ENCODE peak calls at places on chromosomes 1 and 21, in ten cellular contexts. One of them, this sample, is unnamed.

GRCh38 chr1:232568331-232568852 is 61.5 kb downstream of the SIPA1L2 start:
- DNase-seq in upper lobe of left lung: no peak
- DNase-seq in omental fat pad: no peak
- DNase-seq in heart right ventricle: no peak
- DNase-seq in SK-N-SH: no peak
- DNase-seq in adrenal gland: no peak
- DNase-seq in endothelial cell: no peak
- DNase-seq in transverse colon: no peak
- DNase-seq in HFF-Myc: no peak
- DNase-seq in right atrium auricular region: no peak
- DNase-seq in this sample: no peak

GRCh38 chr1:199205740-199206139 is 566.9 kb downstream of the PTPRC start:
- DNase-seq in SK-N-SH: no peak
- DNase-seq in heart right ventricle: no peak
- DNase-seq in adrenal gland: no peak
- DNase-seq in transverse colon: no peak
- DNase-seq in upper lobe of left lung: no peak
- DNase-seq in omental fat pad: no peak
- DNase-seq in HFF-Myc: no peak
- DNase-seq in endothelial cell: no peak
- DNase-seq in right atrium auricular region: no peak
- DNase-seq in this sample: no peak

GRCh38 chr1:101259744-101260148 is 22.9 kb downstream of the S1PR1 start:
- DNase-seq in endothelial cell: no peak
- DNase-seq in adrenal gland: no peak
- DNase-seq in heart right ventricle: no peak
- DNase-seq in upper lobe of left lung: no peak
- DNase-seq in transverse colon: no peak
- DNase-seq in right atrium auricular region: no peak
- DNase-seq in omental fat pad: no peak
- DNase-seq in SK-N-SH: no peak
- DNase-seq in HFF-Myc: no peak
- DNase-seq in this sample: no peak

GRCh38 chr21:46411236-46411635 is 47.5 kb upstream of the DIP2A start:
- DNase-seq in adrenal gland: no peak
- DNase-seq in SK-N-SH: no peak
- DNase-seq in upper lobe of left lung: no peak
- DNase-seq in transverse colon: no peak
- DNase-seq in HFF-Myc: no peak
- DNase-seq in heart right ventricle: no peak
- DNase-seq in endothelial cell: no peak
- DNase-seq in omental fat pad: no peak
- DNase-seq in right atrium auricular region: no peak
- DNase-seq in this sample: no peak

GRCh38 chr1:237482777-237483176 is 407.9 kb downstream of the ZP4 start:
- DNase-seq in SK-N-SH: no peak
- DNase-seq in transverse colon: no peak
- DNase-seq in adrenal gland: no peak
- DNase-seq in upper lobe of left lung: no peak
- DNase-seq in right atrium auricular region: no peak
- DNase-seq in omental fat pad: no peak
- DNase-seq in heart right ventricle: no peak
- DNase-seq in endothelial cell: no peak
- DNase-seq in HFF-Myc: no peak
- DNase-seq in this sample: no peak

GRCh38 chr1:206002833-206003532 is at the start of gene RAB7B:
- DNase-seq in right atrium auricular region: peak; percentile 89
- DNase-seq in SK-N-SH: no peak
- DNase-seq in heart right ventricle: peak; percentile 53
- DNase-seq in HFF-Myc: no peak
- DNase-seq in adrenal gland: peak; percentile 61
- DNase-seq in endothelial cell: no peak
- DNase-seq in omental fat pad: peak; percentile 73
- DNase-seq in transverse colon: peak; percentile 43
- DNase-seq in upper lobe of left lung: peak; percentile 77
- DNase-seq in this sample: peak; percentile 83

GRCh38 chr1:99640672-99641071 is 5.2 kb upstream of the PALMD start:
- DNase-seq in upper lobe of left lung: no peak
- DNase-seq in right atrium auricular region: no peak
- DNase-seq in transverse colon: no peak
- DNase-seq in HFF-Myc: no peak
- DNase-seq in omental fat pad: no peak
- DNase-seq in adrenal gland: no peak
- DNase-seq in heart right ventricle: no peak
- DNase-seq in SK-N-SH: no peak
- DNase-seq in endothelial cell: no peak
- DNase-seq in this sample: no peak

GRCh38 chr1:107682467-107682866 is 282.5 kb downstream of the VAV3 start:
- DNase-seq in HFF-Myc: no peak
- DNase-seq in heart right ventricle: no peak
- DNase-seq in right atrium auricular region: no peak
- DNase-seq in transverse colon: no peak
- DNase-seq in omental fat pad: no peak
- DNase-seq in upper lobe of left lung: no peak
- DNase-seq in adrenal gland: no peak
- DNase-seq in endothelial cell: no peak
- DNase-seq in SK-N-SH: no peak
- DNase-seq in this sample: no peak

GRCh38 chr1:173715538-173715844 is 710 bp downstream of the KLHL20 start:
- DNase-seq in right atrium auricular region: no peak
- DNase-seq in HFF-Myc: no peak
- DNase-seq in adrenal gland: no peak
- DNase-seq in endothelial cell: no peak
- DNase-seq in SK-N-SH: no peak
- DNase-seq in transverse colon: no peak
- DNase-seq in upper lobe of left lung: no peak
- DNase-seq in heart right ventricle: no peak
- DNase-seq in omental fat pad: no peak
- DNase-seq in this sample: no peak

DNA sequence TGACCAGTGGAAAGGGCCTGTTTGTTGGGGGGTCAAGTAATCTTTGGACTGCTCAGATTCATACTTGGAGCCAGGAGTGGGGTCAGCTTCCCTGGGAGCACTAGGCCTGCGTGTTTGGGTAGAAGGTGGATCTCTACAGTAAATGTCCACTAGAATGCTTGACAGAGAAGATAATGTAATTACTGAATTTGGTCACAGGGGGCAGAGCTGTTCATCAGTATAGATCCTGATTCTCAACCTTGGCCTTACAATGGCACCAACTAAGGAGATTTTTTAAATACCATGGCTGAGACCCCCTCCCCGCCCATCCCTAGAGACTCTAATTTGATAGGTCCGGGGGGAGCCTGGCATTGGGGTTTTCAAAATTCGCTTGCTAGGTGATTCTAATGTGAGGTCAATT is 217.5 kb upstream of the PLXNA2 start:
- DNase-seq in transverse colon: no peak
- DNase-seq in upper lobe of left lung: no peak
- DNase-seq in endothelial cell: no peak
- DNase-seq in heart right ventricle: no peak
- DNase-seq in omental fat pad: no peak
- DNase-seq in right atrium auricular region: no peak
- DNase-seq in HFF-Myc: no peak
- DNase-seq in adrenal gland: no peak
- DNase-seq in SK-N-SH: no peak
- DNase-seq in this sample: no peak
- TF ChIP-seq CTCF in transverse colon: peak; percentile 9
- TF ChIP-seq CTCF in upper lobe of left lung: no peak
- TF ChIP-seq CTCF in endothelial cell: peak; percentile 63
- TF ChIP-seq CTCF in heart right ventricle: no peak
- TF ChIP-seq CTCF in omental fat pad: no peak
- TF ChIP-seq CTCF in right atrium auricular region: no peak
- TF ChIP-seq CTCF in HFF-Myc: peak; percentile 25
- TF ChIP-seq CTCF in adrenal gland: no peak
- TF ChIP-seq CTCF in SK-N-SH: peak; percentile 46
- TF ChIP-seq CTCF in this sample: peak; percentile 8

GRCh38 chr1:216310776-216311175 is 112.5 kb downstream of the USH2A start:
- DNase-seq in heart right ventricle: no peak
- DNase-seq in HFF-Myc: peak; percentile 12
- DNase-seq in adrenal gland: peak; percentile 45
- DNase-seq in omental fat pad: no peak
- DNase-seq in transverse colon: peak; percentile 12
- DNase-seq in SK-N-SH: no peak
- DNase-seq in upper lobe of left lung: no peak
- DNase-seq in right atrium auricular region: no peak
- DNase-seq in endothelial cell: peak; percentile 58
- DNase-seq in this sample: no peak
- TF ChIP-seq CTCF in heart right ventricle: peak; percentile 52
- TF ChIP-seq CTCF in HFF-Myc: peak; percentile 71
- TF ChIP-seq CTCF in adrenal gland: peak; percentile 41
- TF ChIP-seq CTCF in omental fat pad: no peak
- TF ChIP-seq CTCF in transverse colon: peak; percentile 20
- TF ChIP-seq CTCF in SK-N-SH: peak; percentile 71
- TF ChIP-seq CTCF in upper lobe of left lung: no peak
- TF ChIP-seq CTCF in right atrium auricular region: no peak
- TF ChIP-seq CTCF in endothelial cell: peak; percentile 64
- TF ChIP-seq CTCF in this sample: peak; percentile 67

DNA sequence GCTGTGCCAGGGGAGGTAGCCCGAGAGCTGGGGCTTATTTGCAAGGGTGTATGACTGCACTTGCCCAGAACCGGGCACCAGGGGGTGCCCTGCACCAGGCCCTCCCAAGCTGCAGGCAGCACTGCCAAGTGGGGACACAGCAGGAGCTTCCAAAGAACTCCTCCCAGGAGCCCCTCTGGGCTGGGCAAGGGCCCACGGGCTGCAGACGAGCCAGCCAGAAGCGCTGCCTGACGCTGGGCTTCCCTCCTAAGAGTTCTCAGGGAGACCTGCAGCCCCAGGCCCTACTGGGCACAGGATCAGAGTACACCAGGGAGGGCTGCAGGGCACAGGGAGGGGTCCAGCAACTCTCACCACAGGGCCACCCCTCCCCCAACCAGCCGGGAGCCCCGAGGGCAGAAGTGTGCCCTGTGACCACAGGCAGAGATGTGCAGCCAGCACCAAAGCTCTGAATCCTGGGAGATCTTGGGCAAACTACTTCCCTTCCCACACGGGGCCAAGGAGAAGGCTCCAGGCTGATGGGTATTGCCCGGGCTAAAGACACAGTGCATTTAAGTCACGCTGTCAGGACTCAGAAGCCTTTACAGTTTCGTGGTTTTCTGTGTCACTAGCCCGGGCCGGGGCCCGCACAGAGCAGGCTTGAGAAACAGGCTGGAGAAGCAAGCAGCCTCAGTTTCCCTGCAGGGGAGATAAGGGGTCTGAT is 63.4 kb downstream of the KCNAB2 start:
- DNase-seq in adrenal gland: no peak
- DNase-seq in heart right ventricle: peak; percentile 17
- DNase-seq in omental fat pad: no peak
- DNase-seq in upper lobe of left lung: no peak
- DNase-seq in endothelial cell: peak; percentile 42
- DNase-seq in right atrium auricular region: no peak
- DNase-seq in transverse colon: peak; percentile 32
- DNase-seq in SK-N-SH: peak; percentile 83
- DNase-seq in HFF-Myc: no peak
- DNase-seq in this sample: no peak
- TF ChIP-seq CTCF in adrenal gland: peak; percentile 36
- TF ChIP-seq CTCF in heart right ventricle: peak; percentile 36
- TF ChIP-seq CTCF in omental fat pad: no peak
- TF ChIP-seq CTCF in upper lobe of left lung: no peak
- TF ChIP-seq CTCF in endothelial cell: no peak
- TF ChIP-seq CTCF in right atrium auricular region: no peak
- TF ChIP-seq CTCF in transverse colon: peak; percentile 34
- TF ChIP-seq CTCF in SK-N-SH: peak; percentile 31
- TF ChIP-seq CTCF in HFF-Myc: peak; percentile 64
- TF ChIP-seq CTCF in this sample: peak; percentile 42

GRCh38 chr1:153922076-153922837 is 515 bp downstream of the GATAD2B start:
- DNase-seq in upper lobe of left lung: peak; percentile 54
- DNase-seq in adrenal gland: no peak
- DNase-seq in SK-N-SH: peak; percentile 78
- DNase-seq in omental fat pad: no peak
- DNase-seq in endothelial cell: peak; percentile 64
- DNase-seq in heart right ventricle: peak; percentile 47
- DNase-seq in right atrium auricular region: no peak
- DNase-seq in HFF-Myc: no peak
- DNase-seq in transverse colon: no peak
- DNase-seq in this sample: peak; percentile 84
- TF ChIP-seq CTCF in upper lobe of left lung: no peak
- TF ChIP-seq CTCF in adrenal gland: no peak
- TF ChIP-seq CTCF in SK-N-SH: no peak
- TF ChIP-seq CTCF in omental fat pad: no peak
- TF ChIP-seq CTCF in endothelial cell: no peak
- TF ChIP-seq CTCF in heart right ventricle: no peak
- TF ChIP-seq CTCF in right atrium auricular region: no peak
- TF ChIP-seq CTCF in HFF-Myc: no peak
- TF ChIP-seq CTCF in transverse colon: no peak
- TF ChIP-seq CTCF in this sample: no peak

This sample was measured in osteocyte.